ENCODE peak calls at places on chromosomes 1 and 21, in four cellular contexts. X is colonic mucosa, V is GM23248, A is endothelial cell of umbilical vein. P is an unnamed sample.
A peak's percentile ranks its signal among the peaks of the same experiment; 100 is the strongest.

GRCh38 chr21:34072145-34073031 is 990 bp upstream of the MRPS6 start:
- DNase-seq in X (no peak), V (peak; percentile 65), A (no peak), P (no peak)

GRCh38 chr1:154456631-154457030 is 45.4 kb upstream of the TDRD10 start:
- DNase-seq in X (no peak), V (no peak), A (no peak), P (no peak)

GRCh38 chr1:68198752-68199151 is 33.6 kb downstream of the WLS start:
- DNase-seq in X (no peak), V (peak; percentile 83), A (peak; percentile 69), P (no peak)

GRCh38 chr21:46323227-46323709 is 402 bp downstream of the C21orf58 start:
- DNase-seq in X (no peak), V (peak; percentile 60), A (no peak), P (peak; percentile 53)

GRCh38 chr1:9165396-9165795 is 36.5 kb upstream of the GPR157 start:
- DNase-seq in X (no peak), V (no peak), A (no peak), P (no peak)

GRCh38 chr1:203628185-203628996 is 1.8 kb downstream of the ATP2B4 start:
- DNase-seq in X (peak; percentile 35), V (peak; percentile 82), A (peak; percentile 69), P (peak; percentile 87)

GRCh38 chr1:178931843-178932551 is 61.1 kb upstream of the ANGPTL1 start:
- DNase-seq in X (peak; percentile 57), V (peak; percentile 53), A (no peak), P (peak; percentile 97)

GRCh38 chr1:27307851-27308598 is 13.9 kb upstream of the TMEM222 start:
- DNase-seq in X (no peak), V (no peak), A (no peak), P (no peak)

GRCh38 chr21:44431300-44431699 is 24.0 kb upstream of the LRRC3 start:
- DNase-seq in X (no peak), V (no peak), A (no peak), P (no peak)

GRCh38 chr1:183490932-183491331 is 18.6 kb downstream of the SMG7 start:
- DNase-seq in X (no peak), V (no peak), A (no peak), P (no peak)

GRCh38 chr1:145858238-145858936 is 494 bp downstream of the PIAS3 start:
- DNase-seq in X (peak; percentile 75), V (peak; percentile 81), A (no peak), P (peak; percentile 62)

GRCh38 chr1:155080250-155081228 is 1.9 kb downstream of the EFNA3 start:
- DNase-seq in X (peak; percentile 62), V (peak; percentile 47), A (no peak), P (peak; percentile 54)

GRCh38 chr1:109484519-109484975 is 842 bp downstream of the ATXN7L2 start:
- DNase-seq in X (no peak), V (peak; percentile 23), A (no peak), P (no peak)

GRCh38 chr1:10724052-10724494 is 72.4 kb downstream of the CASZ1 start:
- DNase-seq in X (peak; percentile 66), V (peak; percentile 50), A (no peak), P (peak; percentile 43)

GRCh38 chr1:189775343-189775742 is 702.3 kb downstream of the BRINP3 start:
- DNase-seq in X (no peak), V (peak; percentile 0), A (peak; percentile 3), P (peak; percentile 87)

GRCh38 chr1:234972411-234973191 is 156.0 kb downstream of the TOMM20 start:
- DNase-seq in X (peak; percentile 28), V (peak; percentile 43), A (no peak), P (no peak)

GRCh38 chr1:7366955-7367665 is 404.0 kb upstream of the VAMP3 start:
- DNase-seq in X (peak; percentile 64), V (no peak), A (no peak), P (no peak)

GRCh38 chr21:42302292-42302650 is 12.9 kb downstream of the TFF3 start:
- DNase-seq in X (no peak), V (no peak), A (no peak), P (no peak)

GRCh38 chr1:6989506-6990159 is 204.4 kb downstream of the CAMTA1 start:
- DNase-seq in X (no peak), V (no peak), A (no peak), P (no peak)

GRCh38 chr1:31273619-31274018 is 23.0 kb downstream of the SNRNP40 start:
- DNase-seq in X (no peak), V (no peak), A (no peak), P (no peak)

GRCh38 chr1:49298304-49298703 is 521.6 kb upstream of the BEND5 start:
- DNase-seq in X (no peak), V (no peak), A (no peak), P (peak; percentile 1)

GRCh38 chr1:92851729-92852128 is 19.9 kb downstream of the RPL5 start:
- DNase-seq in X (no peak), V (no peak), A (no peak), P (no peak)

GRCh38 chr1:228905579-228905978 is 170.3 kb downstream of the RHOU start:
- DNase-seq in X (no peak), V (no peak), A (no peak), P (no peak)

GRCh38 chr21:42498012-42498411 is 2.0 kb upstream of the RSPH1 start:
- DNase-seq in X (no peak), V (no peak), A (no peak), P (no peak)

GRCh38 chr1:161018631-161018930 is 2.4 kb downstream of the F11R start:
- DNase-seq in X (no peak), V (no peak), A (no peak), P (no peak)
- H3K9ac ChIP-seq in X (peak overlapping the region; percentile 20), V (no peak overlapping the region), A (no peak overlapping the region), P (no peak overlapping the region)

GRCh38 chr1:97947751-97948150 is 26.9 kb upstream of the DPYD start:
- DNase-seq in X (no peak), V (peak; percentile 6), A (no peak), P (peak; percentile 13)
- H3K9me3 ChIP-seq in X (no peaks in the 10 kb centered on the region), V (no peaks in the 10 kb centered on the region), A (no peaks in the 10 kb centered on the region), P (no peaks in the 10 kb centered on the region)

DNA sequence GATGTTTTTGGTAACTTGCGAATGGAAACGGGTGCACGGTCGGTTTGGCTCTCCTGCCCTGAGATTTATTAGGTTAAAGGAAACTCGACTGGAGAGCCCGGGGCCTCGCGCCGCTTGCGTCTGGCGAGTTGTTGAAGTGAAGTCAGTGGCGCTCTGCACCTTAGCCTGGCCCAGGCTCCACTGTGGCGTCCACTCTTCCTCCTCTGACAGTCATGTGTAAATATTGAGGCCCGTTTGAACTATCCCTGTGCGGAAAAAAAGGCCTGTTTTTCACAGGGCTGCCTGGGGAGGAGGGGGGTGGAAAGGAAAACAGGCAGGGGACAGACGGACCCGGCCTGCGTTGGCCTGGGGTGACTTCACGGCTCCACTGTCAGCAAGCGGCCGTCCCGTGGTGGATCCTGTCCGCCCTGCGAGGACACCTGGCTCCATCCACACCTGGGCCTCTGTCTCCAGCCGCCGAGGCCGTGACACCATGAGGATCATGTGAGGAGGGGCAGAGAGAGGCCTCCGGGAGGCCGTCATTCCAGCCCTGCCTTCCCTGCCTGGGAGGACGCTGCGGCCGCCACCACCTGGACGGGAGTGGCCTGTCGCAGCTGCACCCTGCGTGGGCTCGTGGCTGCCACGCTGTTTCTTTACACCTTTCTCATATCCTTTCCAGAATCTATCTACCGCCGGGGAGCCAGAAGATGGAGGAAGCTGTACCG is 59.8 kb downstream of the FAAP20 start:
- DNase-seq in X (no peak), V (no peak), A (no peak), P (no peak)
- H3K4me1 ChIP-seq in X (peaks cover 13% of the 10 kb centered on the region), V (peaks cover 22% of the 10 kb centered on the region), A (peaks cover 4% of the 10 kb centered on the region), P (peaks cover 30% of the 10 kb centered on the region)

GRCh38 chr1:225886159-225887029 is 2.6 kb downstream of the LEFTY1 start:
- DNase-seq in X (no peak), V (no peak), A (no peak), P (no peak)

GRCh38 chr1:225887030-225887314 is 2.0 kb downstream of the LEFTY1 start:
- DNase-seq in X (no peak), V (no peak), A (no peak), P (no peak)

GRCh38 chr1:225889743-225890142 is 797 bp upstream of the LEFTY1 start:
- DNase-seq in X (no peak), V (no peak), A (no peak), P (no peak)

GRCh38 chr1:225888898-225889690 is at the start of gene LEFTY1:
- DNase-seq in X (peak; percentile 83), V (no peak), A (no peak), P (no peak)

DNA sequence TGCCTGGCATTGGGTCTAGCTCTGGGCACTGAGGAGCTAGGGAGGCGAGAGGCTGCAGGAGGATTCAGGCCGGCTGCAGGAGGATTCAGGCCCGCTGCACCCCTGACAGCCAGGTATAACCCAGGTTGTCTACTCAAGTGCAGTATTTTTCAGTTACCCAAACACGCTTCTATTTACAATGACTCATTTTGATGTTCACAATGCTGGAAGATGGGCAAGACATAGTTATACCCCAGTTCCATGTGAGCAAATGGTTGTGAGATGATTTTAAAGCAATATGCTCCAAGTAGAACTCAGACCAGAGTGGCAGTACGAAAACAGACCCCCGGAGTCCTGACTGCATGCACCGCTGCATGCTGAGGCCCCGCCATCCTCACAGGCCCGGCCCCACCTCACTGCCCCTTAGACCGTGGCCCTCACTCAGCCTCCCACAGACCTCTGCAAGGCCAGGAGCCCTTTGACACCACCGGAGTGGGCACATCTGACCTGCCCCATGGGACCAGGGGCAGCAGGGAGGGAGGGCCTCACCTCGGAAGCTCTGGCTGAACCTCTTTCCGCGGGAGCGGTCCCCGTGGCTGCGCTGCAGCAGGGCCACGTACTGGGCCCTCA is 553 bp downstream of the LEFTY1 start:
- DNase-seq in X (no peak), V (no peak), A (no peak), P (no peak)
- H3K9ac ChIP-seq in X (peak overlapping the region; percentile 68), V (no peak overlapping the region), A (no peak overlapping the region), P (no peak overlapping the region)

DNA sequence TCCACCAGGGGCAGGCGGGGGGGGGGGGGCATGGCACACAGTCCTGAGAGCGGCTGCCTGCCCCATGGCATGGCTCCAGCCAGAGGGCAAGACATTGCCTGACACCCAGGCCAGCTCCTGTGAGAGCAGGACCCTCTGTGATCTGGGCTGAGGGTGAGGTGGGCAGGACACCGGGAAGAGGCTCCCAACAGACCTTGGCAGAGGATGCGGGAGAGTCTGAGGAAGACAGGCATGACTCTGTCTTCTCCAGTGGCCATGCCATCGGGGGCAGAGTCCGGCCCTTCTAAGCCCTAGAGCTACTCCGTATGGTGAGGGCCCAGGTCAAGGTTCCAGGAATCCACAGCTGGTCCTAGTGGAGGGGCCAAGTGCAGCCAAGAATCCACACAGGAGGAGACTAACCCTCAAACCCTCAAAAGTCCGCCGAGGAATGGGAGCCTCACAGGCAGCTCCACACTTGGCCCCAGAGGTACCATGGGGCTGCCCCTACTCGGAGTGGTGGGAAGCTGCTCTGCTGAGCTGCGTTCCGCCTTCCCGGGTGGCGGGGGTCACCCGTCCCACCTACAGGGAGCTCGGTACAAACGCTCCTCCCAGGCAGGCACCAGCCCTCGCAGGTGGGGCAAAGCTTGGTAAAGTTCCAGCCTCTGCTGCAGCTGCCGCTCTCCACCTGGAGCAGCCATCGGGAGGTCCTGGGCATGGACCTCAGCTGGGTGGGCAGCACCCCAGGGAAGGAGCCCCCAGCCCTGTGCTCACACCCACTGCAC is 6.5 kb downstream of the ACTRT2 start:
- DNase-seq in X (no peak), V (no peak), A (no peak), P (no peak)
- H3K9me3 ChIP-seq in X (no peaks in the 10 kb centered on the region), V (no peaks in the 10 kb centered on the region), A (peaks cover 4% of the 10 kb centered on the region), P (no peaks in the 10 kb centered on the region)

P was measured in adipocyte.